ENCODE peak calls at places on chromosomes 6 and 20, in four cellular contexts. R, C, X and I are unnamed samples.

GRCh38 chr6:170051229-170052172 is 239.4 kb downstream of the DLL1 start:
- DNase-seq in R (no peak), C (no peak), X (no peak), I (no peak)

GRCh38 chr20:23583526-23583925 is 15.2 kb upstream of the CST9L start:
- DNase-seq in R (no peak), C (no peak), X (no peak), I (no peak)

GRCh38 chr6:134057478-134057877 is 5.1 kb upstream of the SLC2A12 start:
- DNase-seq in R (no peak), C (no peak), X (no peak), I (no peak)

GRCh38 chr20:45322952-45323383 is 14.9 kb upstream of the MATN4 start:
- DNase-seq in R (peak; percentile 31), C (no peak), X (peak; percentile 73), I (no peak)

GRCh38 chr6:140366991-140367390 is 992.5 kb upstream of the CITED2 start:
- DNase-seq in R (no peak), C (no peak), X (no peak), I (no peak)

GRCh38 chr20:34355427-34355826 is 7.6 kb upstream of the ITCH start:
- DNase-seq in R (no peak), C (no peak), X (no peak), I (no peak)

GRCh38 chr20:6530916-6531315 is 236.6 kb upstream of the BMP2 start:
- DNase-seq in R (no peak), C (no peak), X (no peak), I (no peak)

GRCh38 chr6:40378725-40379074 is 208.5 kb downstream of the LRFN2 start:
- DNase-seq in R (no peak), C (no peak), X (no peak), I (no peak)

GRCh38 chr20:17878912-17879602 is 89.5 kb downstream of the SNX5 start:
- DNase-seq in R (no peak), C (no peak), X (no peak), I (no peak)

GRCh38 chr6:109977791-109978173 is 329 bp upstream of the GPR6 start:
- DNase-seq in R (no peak), C (no peak), X (no peak), I (peak; percentile 8)

GRCh38 chr20:37521091-37521771 is at the start of gene NNAT:
- DNase-seq in R (no peak), C (peak; percentile 80), X (no peak), I (no peak)

GRCh38 chr6:11710968-11711643 is 67.5 kb downstream of the ADTRP start:
- DNase-seq in R (no peak), C (no peak), X (no peak), I (no peak)

GRCh38 chr6:45377041-45377554 is 636 bp downstream of the SUPT3H start:
- DNase-seq in R (no peak), C (no peak), X (no peak), I (no peak)

GRCh38 chr20:46995561-46996142 is 101.0 kb downstream of the EYA2 start:
- DNase-seq in R (no peak), C (no peak), X (no peak), I (peak; percentile 33)

GRCh38 chr6:79186564-79186963 is 47.9 kb downstream of the HMGN3 start:
- DNase-seq in R (no peak), C (no peak), X (no peak), I (no peak)

GRCh38 chr6:170125447-170126300 is 165.2 kb downstream of the DLL1 start:
- DNase-seq in R (no peak), C (peak; percentile 23), X (no peak), I (no peak)

GRCh38 chr6:66128238-66128637 is 421.2 kb upstream of the EYS start:
- DNase-seq in R (no peak), C (no peak), X (no peak), I (no peak)

GRCh38 chr20:6075428-6076219 is 21.8 kb upstream of the LRRN4 start:
- DNase-seq in R (no peak), C (no peak), X (peak; percentile 17), I (no peak)

GRCh38 chr20:51265366-51265765 is 242.5 kb upstream of the KCNG1 start:
- DNase-seq in R (no peak), C (no peak), X (no peak), I (no peak)

GRCh38 chr6:140857734-140858380 is 1274.9 kb upstream of the GJE1 start:
- DNase-seq in R (peak; percentile 24), C (no peak), X (no peak), I (no peak)

GRCh38 chr20:41223112-41223511 is 85.8 kb downstream of the PLCG1 start:
- DNase-seq in R (no peak), C (no peak), X (no peak), I (no peak)

GRCh38 chr6:8825726-8826125 is 390.4 kb upstream of the SLC35B3 start:
- DNase-seq in R (no peak), C (no peak), X (no peak), I (no peak)

GRCh38 chr20:56554869-56555268 is 21.8 kb downstream of the FAM209B start:
- DNase-seq in R (peak; percentile 90), C (no peak), X (no peak), I (peak; percentile 23)

GRCh38 chr6:156777577-156777865 is 343 bp downstream of the ARID1B start:
- DNase-seq in R (no peak), C (no peak), X (peak; percentile 86), I (no peak)
- TF ChIP-seq ZNF274 in R (no peak), C (no peak), X (no peak), I (no peak)

GRCh38 chr6:26184492-26184891 is 97.3 kb downstream of the HFE start:
- DNase-seq in R (no peak), C (no peak), X (no peak), I (no peak)
- H3K4me3 ChIP-seq in R (no peak overlapping the region), C (peak overlapping the region; percentile 72), X (no peak overlapping the region), I (peak overlapping the region; percentile 60)

GRCh38 chr20:52496191-52496590 is 304.6 kb upstream of the ZFP64 start:
- DNase-seq in R (no peak), C (no peak), X (no peak), I (no peak)

GRCh38 chr20:52493177-52493711 is 301.7 kb upstream of the ZFP64 start:
- DNase-seq in R (no peak), C (no peak), X (no peak), I (no peak)

GRCh38 chr20:52494244-52494643 is 302.7 kb upstream of the ZFP64 start:
- DNase-seq in R (no peak), C (no peak), X (no peak), I (no peak)

GRCh38 chr20:52500150-52500549 is 308.6 kb upstream of the ZFP64 start:
- DNase-seq in R (no peak), C (no peak), X (no peak), I (no peak)

GRCh38 chr20:52497731-52498130 is 306.2 kb upstream of the ZFP64 start:
- DNase-seq in R (no peak), C (no peak), X (no peak), I (no peak)
- TF ChIP-seq ZNF274 in R (no peak), C (no peak), X (no peak), I (no peak)

DNA sequence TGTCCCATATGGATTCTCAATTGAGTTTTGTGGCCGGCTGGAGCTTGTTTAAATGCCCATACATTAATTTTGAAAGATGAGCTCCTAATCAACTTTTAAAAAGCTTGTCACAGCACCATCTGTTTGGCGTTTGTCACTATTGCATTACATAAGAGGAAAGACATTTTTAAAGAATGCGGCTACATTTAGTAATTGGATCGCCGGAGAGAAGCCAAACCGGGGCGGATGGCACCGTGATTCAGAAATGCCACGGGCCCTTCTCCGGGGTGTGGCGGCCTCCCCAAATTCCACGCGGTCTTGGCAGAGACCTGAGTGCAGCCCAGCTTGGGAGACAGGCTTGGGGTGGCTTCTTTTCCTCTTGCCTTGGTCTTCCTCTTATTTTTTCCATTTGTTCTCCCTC is 67.7 kb upstream of the ZNFX1 start:
- DNase-seq in R (no peak), C (no peak), X (no peak), I (no peak)
- H3K4me3 ChIP-seq in R (no peak overlapping the region), C (no peak overlapping the region), X (no peak overlapping the region), I (no peak overlapping the region)

GRCh38 chr6:111925296-111925695 is 52.0 kb upstream of the FYN start:
- DNase-seq in R (no peak), C (no peak), X (no peak), I (no peak)

GRCh38 chr6:111920581-111920980 is 47.3 kb upstream of the FYN start:
- DNase-seq in R (no peak), C (no peak), X (no peak), I (no peak)

GRCh38 chr6:111918825-111919224 is 45.6 kb upstream of the FYN start:
- DNase-seq in R (no peak), C (no peak), X (no peak), I (no peak)

GRCh38 chr6:111922454-111923297 is 49.4 kb upstream of the FYN start:
- DNase-seq in R (no peak), C (no peak), X (no peak), I (no peak)

DNA sequence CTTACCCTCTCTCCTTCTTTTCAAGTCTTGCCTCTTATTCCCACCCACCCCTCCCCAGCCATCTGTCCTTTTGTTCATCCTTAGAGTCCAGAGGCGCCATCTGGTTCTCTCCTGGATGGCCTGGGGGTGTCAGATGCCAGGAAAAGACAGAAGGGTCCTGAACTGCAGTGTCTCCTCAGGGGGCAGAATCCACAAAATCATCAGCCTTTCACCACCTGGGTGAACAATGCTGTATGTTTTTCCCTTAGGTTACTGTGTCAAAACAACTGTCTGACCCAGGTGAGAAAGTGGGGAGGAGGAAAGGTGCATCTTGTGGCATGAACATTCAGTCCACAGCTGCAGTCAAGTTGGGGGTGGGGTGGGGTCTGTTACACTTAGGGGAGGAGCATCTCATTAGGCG is 47.9 kb upstream of the FYN start:
- DNase-seq in R (no peak), C (no peak), X (no peak), I (no peak)
- TF ChIP-seq ZNF274 in R (no peak), C (no peak), X (no peak), I (no peak)

DNA sequence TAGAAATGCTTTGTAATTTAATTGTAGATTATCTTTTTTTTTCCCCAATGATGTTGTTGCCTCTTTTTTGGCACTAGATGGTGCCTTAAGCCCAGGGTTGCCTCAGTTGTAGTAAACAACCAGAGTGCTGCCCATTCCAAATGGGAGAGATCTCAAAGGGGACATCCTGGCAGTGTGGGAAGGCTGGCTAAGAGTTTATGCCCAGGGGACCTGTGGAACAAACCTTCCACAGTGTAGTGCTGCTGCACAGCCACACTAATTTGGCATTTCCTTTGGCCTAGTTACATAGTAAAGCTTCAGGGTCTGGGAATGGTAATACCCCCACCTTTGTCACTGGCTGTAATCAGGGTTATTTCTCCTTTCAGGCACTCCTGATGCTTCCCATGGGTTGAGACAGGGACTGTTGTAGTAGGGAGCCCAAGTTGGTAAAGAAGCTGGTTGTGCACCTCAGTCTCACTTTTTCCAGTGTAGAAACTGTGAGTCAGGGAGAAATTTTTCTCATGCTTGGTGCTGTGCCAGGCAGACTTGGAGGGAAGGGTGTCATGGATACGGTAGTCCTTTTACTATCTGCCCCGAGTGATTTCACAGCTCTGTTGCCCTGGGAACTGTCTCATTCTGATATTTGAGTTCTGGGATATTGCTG is 177.8 kb upstream of the ECI2 start:
- DNase-seq in R (peak; percentile 49), C (no peak), X (no peak), I (no peak)
- H3K4me3 ChIP-seq in R (peak overlapping the region; percentile 14), C (no peak overlapping the region), X (no peak overlapping the region), I (no peak overlapping the region)